ENCODE peak calls at places on chromosome 1, in seven cellular contexts. R is NCI-H510A treated with DMSO at 0.1 percent for 48 hours; L is left colon; A is GM23338; U is mucosa of gallbladder; W is H9; C is stimulated activated CD4-positive, alpha-beta T cell treated with anti-CD3 and anti-CD28 coated beads, Interleukin-4, amount 100 ng/mL, for 24 hours. S is an unnamed sample.

GRCh38 chr1:40976952-40977690 is 2.4 kb upstream of the CTPS1 start:
- DNase-seq in R (no peak), L (no peak), A (no peak), U (no peak), W (no peak), C (no peak), S (no peak)

GRCh38 chr1:25847929-25848328 is 11.3 kb downstream of the AUNIP start:
- DNase-seq in R (no peak), L (no peak), A (no peak), U (no peak), W (no peak), C (no peak), S (no peak)

GRCh38 chr1:108079550-108079949 is 114.6 kb upstream of the VAV3 start:
- DNase-seq in R (no peak), L (no peak), A (peak; percentile 18), U (no peak), W (no peak), C (peak; percentile 28), S (peak; percentile 51)

GRCh38 chr1:211648980-211649934 is 26.2 kb downstream of the NEK2 start:
- DNase-seq in R (no peak), L (peak; percentile 59), A (no peak), U (no peak), W (no peak), C (no peak), S (peak; percentile 34)

GRCh38 chr1:99818063-99818699 is 32.0 kb upstream of the AGL start:
- DNase-seq in R (no peak), L (no peak), A (no peak), U (no peak), W (no peak), C (no peak), S (no peak)

GRCh38 chr1:115453666-115454065 is 115.6 kb upstream of the NGF start:
- DNase-seq in R (no peak), L (no peak), A (no peak), U (no peak), W (no peak), C (no peak), S (no peak)

GRCh38 chr1:202590119-202590518 is 120.1 kb downstream of the SYT2 start:
- DNase-seq in R (no peak), L (no peak), A (no peak), U (no peak), W (no peak), C (no peak), S (no peak)

GRCh38 chr1:160743266-160743665 is 4.2 kb downstream of the SLAMF7 start:
- DNase-seq in R (no peak), L (no peak), A (no peak), U (no peak), W (no peak), C (no peak), S (no peak)

GRCh38 chr1:62589321-62589720 is 8.0 kb upstream of the ANGPTL3 start:
- DNase-seq in R (no peak), L (no peak), A (no peak), U (no peak), W (no peak), C (no peak), S (no peak)

GRCh38 chr1:30417001-30417700 is 306.2 kb downstream of the MATN1 start:
- DNase-seq in R (no peak), L (no peak), A (no peak), U (no peak), W (no peak), C (no peak), S (no peak)

GRCh38 chr1:233269656-233270055 is 25.9 kb downstream of the PCNX2 start:
- DNase-seq in R (no peak), L (no peak), A (no peak), U (no peak), W (no peak), C (no peak), S (no peak)

GRCh38 chr1:154661110-154661509 is 53.1 kb upstream of the ADAR start:
- DNase-seq in R (no peak), L (no peak), A (peak; percentile 59), U (no peak), W (peak; percentile 44), C (no peak), S (no peak)

GRCh38 chr1:89524369-89525168 is at the start of gene LRRC8B:
- DNase-seq in R (peak; percentile 93), L (peak; percentile 93), A (peak; percentile 91), U (peak; percentile 92), W (peak; percentile 91), C (peak; percentile 90), S (peak; percentile 92)

GRCh38 chr1:160406131-160406968 is 6.0 kb downstream of the VANGL2 start:
- DNase-seq in R (no peak), L (no peak), A (no peak), U (no peak), W (no peak), C (no peak), S (no peak)

GRCh38 chr1:237873487-237873927 is 17.2 kb downstream of the ZP4 start:
- DNase-seq in R (no peak), L (no peak), A (peak; percentile 44), U (no peak), W (peak; percentile 59), C (no peak), S (no peak)

GRCh38 chr1:89261926-89262540 is 10.6 kb downstream of the GBP5 start:
- DNase-seq in R (no peak), L (no peak), A (peak; percentile 36), U (no peak), W (no peak), C (no peak), S (no peak)

GRCh38 chr1:243539636-243540035 is 283.8 kb downstream of the SDCCAG8 start:
- DNase-seq in R (no peak), L (no peak), A (no peak), U (no peak), W (no peak), C (no peak), S (no peak)